ENCODE peak calls at places on chromosome 13, in five cellular contexts. M is GM23338, E is hepatocyte, K is fibroblast of lung, O is PC-9. B is an unnamed sample. For H3K36me3, the result is how much of the 10 kb centered on the place peaks cover.

GRCh38 chr13:77353980-77354379 is 27.1 kb upstream of the MYCBP2 start:
- DNase-seq in M (no peak), E (no peak), K (no peak), O (no peak), B (peak)

GRCh38 chr13:31209172-31209818 is 9.5 kb downstream of the B3GLCT start:
- DNase-seq in M (peak), E (peak), K (peak), O (no peak), B (no peak)

GRCh38 chr13:98856983-98857382 is 104.5 kb upstream of the SLC15A1 start:
- DNase-seq in M (no peak), E (no peak), K (no peak), O (no peak), B (no peak)

GRCh38 chr13:26305676-26306075 is 51.7 kb downstream of the CDK8 start:
- DNase-seq in M (no peak), E (no peak), K (no peak), O (no peak), B (no peak)

GRCh38 chr13:106468948-106469590 is 66.4 kb downstream of the EFNB2 start:
- DNase-seq in M (no peak), E (no peak), K (no peak), O (no peak), B (no peak)

GRCh38 chr13:27360562-27360961 is 63.9 kb upstream of the GTF3A start:
- DNase-seq in M (no peak), E (no peak), K (no peak), O (no peak), B (no peak)

GRCh38 chr13:95605426-95606125 is 38.9 kb downstream of the DZIP1 start:
- DNase-seq in M (no peak), E (no peak), K (no peak), O (no peak), B (no peak)

GRCh38 chr13:92164822-92165221 is 766.4 kb downstream of the GPC5 start:
- DNase-seq in M (peak), E (no peak), K (no peak), O (no peak), B (no peak)

GRCh38 chr13:79312456-79312855 is 93.6 kb downstream of the RBM26 start:
- DNase-seq in M (no peak), E (no peak), K (peak), O (no peak), B (no peak)

GRCh38 chr13:27578121-27579030 is 42.0 kb downstream of the LNX2 start:
- DNase-seq in M (peak), E (no peak), K (no peak), O (no peak), B (no peak)

GRCh38 chr13:29439601-29440381 is 155.7 kb downstream of the SLC7A1 start:
- DNase-seq in M (no peak), E (no peak), K (no peak), O (no peak), B (no peak)

GRCh38 chr13:38176664-38177063 is 173.0 kb upstream of the UFM1 start:
- DNase-seq in M (no peak), E (no peak), K (no peak), O (no peak), B (no peak)

GRCh38 chr13:26710166-26710565 is 50.4 kb downstream of the GPR12 start:
- DNase-seq in M (peak), E (no peak), K (no peak), O (no peak), B (no peak)

GRCh38 chr13:21106089-21106488 is 44.7 kb upstream of the LATS2 start:
- DNase-seq in M (no peak), E (no peak), K (peak), O (no peak), B (no peak)

GRCh38 chr13:110471156-110471832 is 90.2 kb downstream of the RAB20 start:
- DNase-seq in M (no peak), E (no peak), K (no peak), O (no peak), B (peak)
- H3K36me3 ChIP-seq in M (under half), E (under half), K (under half), O (under half), B (under half)

DNA sequence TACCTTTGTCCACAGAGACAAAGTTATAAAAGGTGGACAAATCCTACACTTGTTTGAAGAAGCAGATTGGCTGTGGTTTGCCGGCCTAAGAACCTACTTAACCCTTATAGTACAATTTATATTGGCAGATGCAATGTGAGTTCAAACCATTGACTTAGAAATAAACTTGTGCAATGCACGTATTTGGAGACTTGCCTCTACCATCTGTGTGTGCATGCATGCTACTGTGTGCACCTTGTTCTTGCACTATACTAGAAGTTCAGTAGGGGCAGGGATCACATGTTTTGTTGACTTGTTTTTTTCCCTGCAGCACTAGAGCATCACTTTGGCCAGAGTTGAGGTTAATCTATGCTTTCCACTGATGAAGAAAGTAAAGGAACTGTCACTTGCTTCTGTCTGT is 163.1 kb upstream of the SERP2 start:
- DNase-seq in M (no peak), E (no peak), K (no peak), O (no peak), B (no peak)
- H3K27ac ChIP-seq in M (no peak), E (no peak), K (no peak), O (no peak), B (no peak)

GRCh38 chr13:67318398-67318797 is 88.3 kb upstream of the PCDH9 start:
- DNase-seq in M (no peak), E (no peak), K (peak), O (no peak), B (no peak)
- H2AFZ ChIP-seq in M (no peak), E (no peak), K (no peak), O (no peak), B (no peak)

DNA sequence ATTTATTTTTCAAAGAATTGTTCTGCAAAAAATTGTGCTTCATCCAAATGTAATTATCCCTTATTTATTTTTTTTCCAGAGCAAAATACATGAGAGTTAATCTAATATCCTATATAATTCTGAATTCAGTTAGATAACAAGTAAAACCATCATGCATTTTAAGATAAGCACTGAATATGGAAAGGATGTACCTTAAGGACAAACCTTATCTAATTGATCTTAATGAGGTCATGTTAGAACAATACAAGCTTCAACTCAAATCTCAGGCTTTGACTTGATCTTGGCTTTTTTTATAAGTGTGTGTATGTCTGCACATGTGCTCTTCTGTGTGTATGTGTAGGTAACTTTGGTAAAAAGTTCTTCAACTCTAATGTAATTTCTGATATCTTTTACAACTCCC is 1828.8 kb downstream of the PCDH9 start:
- DNase-seq in M (no peak), E (no peak), K (no peak), O (no peak), B (no peak)
- H3K36me3 ChIP-seq in M (under half), E (under half), K (under half), O (under half), B (under half)

GRCh38 chr13:113364371-113364932 is 522 bp upstream of the GRTP1 start:
- DNase-seq in M (no peak), E (no peak), K (peak), O (peak), B (no peak)
- H3K27ac ChIP-seq in M (peak), E (peak), K (no peak), O (no peak), B (no peak)

DNA sequence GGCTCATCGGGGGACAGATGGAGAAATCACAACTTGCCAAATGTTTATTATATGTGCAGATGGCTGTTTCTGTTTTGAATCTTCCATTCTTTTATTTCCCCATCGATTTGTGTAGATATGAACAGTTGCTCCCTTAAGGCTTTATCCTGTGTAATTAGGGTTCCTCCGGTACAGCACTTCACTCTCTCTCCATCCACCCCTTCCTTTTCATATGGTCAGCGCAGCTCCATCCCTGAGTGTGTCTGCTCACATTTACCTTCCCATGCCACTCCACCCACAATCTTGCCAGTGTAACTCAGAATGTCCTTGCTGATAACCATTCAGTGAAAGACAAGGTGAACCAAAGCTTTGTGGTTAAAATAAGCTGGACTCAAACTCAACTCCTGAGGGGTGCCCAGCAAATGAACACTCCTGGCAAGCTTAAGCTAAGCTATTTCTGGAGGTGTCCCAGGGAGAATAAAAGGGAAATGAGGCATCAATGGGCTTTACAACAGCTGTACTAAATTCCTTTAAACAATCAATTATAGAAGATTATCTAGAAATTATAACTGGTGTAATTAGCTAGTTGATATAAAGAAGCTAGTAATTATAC is 51.3 kb downstream of the TBC1D4 start:
- DNase-seq in M (no peak), E (no peak), K (no peak), O (no peak), B (no peak)
- H2AFZ ChIP-seq in M (no peak), E (no peak), K (no peak), O (no peak), B (no peak)

DNA sequence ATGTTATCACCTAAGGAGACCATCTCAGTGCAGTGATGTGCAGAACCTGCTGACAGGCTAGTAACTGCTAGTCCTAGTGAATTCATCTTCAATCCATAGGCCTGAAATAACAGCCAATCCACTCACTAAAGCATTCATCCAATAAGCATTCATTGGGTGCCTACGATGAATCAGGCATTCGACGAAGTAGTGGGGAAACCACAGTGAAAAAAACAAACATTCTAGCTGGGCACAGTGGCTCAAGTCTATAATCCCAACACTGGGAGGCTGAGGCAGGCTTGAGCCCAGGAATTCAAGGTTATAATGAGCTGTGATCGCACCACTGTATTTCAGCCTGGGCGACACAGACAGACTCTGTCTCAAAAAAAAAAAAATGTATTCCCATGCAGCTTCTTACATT is 135.6 kb downstream of the RNF17 start:
- DNase-seq in M (no peak), E (no peak), K (no peak), O (no peak), B (no peak)
- H3K36me3 ChIP-seq in M (under half), E (under half), K (under half), O (under half), B (under half)

DNA sequence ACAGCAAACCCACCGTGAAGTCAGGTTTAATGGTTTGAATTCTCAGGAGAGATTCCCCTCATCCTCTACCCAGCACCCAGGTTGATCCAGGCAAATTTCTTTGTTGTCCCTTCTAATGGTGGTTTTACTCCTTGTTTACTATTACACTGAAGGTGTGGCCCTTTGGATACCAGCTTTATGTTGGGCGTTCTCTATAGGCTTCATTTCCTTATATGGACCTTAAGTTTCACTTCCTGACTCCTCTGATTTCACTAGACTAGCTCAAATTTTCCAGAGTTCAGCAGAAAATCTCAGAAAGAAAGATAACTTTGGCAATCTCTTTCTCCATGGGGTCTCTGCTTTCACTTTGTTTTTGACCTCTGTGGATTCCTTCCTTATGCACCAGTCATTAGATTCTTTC is 212.3 kb downstream of the LACC1 start:
- DNase-seq in M (no peak), E (no peak), K (peak), O (no peak), B (no peak)
- H3K27ac ChIP-seq in M (no peak), E (peak), K (no peak), O (no peak), B (no peak)

GRCh38 chr13:40344270-40345148 is 321.9 kb downstream of the FOXO1 start:
- DNase-seq in M (no peak), E (no peak), K (peak), O (no peak), B (peak)

GRCh38 chr13:40341501-40341900 is 324.9 kb downstream of the FOXO1 start:
- DNase-seq in M (no peak), E (no peak), K (no peak), O (no peak), B (peak)

GRCh38 chr13:40342461-40342860 is 324.0 kb downstream of the FOXO1 start:
- DNase-seq in M (no peak), E (no peak), K (no peak), O (no peak), B (peak)

GRCh38 chr13:40343550-40344269 is 322.7 kb downstream of the FOXO1 start:
- DNase-seq in M (no peak), E (no peak), K (peak), O (no peak), B (peak)

GRCh38 chr13:40342901-40343300 is 323.5 kb downstream of the FOXO1 start:
- DNase-seq in M (no peak), E (no peak), K (no peak), O (no peak), B (no peak)
- H2AFZ ChIP-seq in M (no peak), E (no peak), K (no peak), O (no peak), B (no peak)

B was measured in Karpas-422.